ENCODE peak calls at places on chromosome 13, in eight cellular contexts. One of them, this sample, is unnamed.

GRCh38 chr13:96821971-96822370 is 172.3 kb downstream of the OXGR1 start:
- DNase-seq in astrocyte of the cerebellum: no peak
- DNase-seq in AG10803: no peak
- DNase-seq in GM20000: no peak
- DNase-seq in thyroid gland: no peak
- DNase-seq in PC-3: no peak
- DNase-seq in AG04449: no peak
- DNase-seq in neural progenitor cell: no peak
- DNase-seq in this sample: no peak

GRCh38 chr13:93244918-93245280 is 18.3 kb downstream of the GPC6 start:
- DNase-seq in astrocyte of the cerebellum: no peak
- DNase-seq in AG10803: peak; percentile 81
- DNase-seq in GM20000: no peak
- DNase-seq in thyroid gland: no peak
- DNase-seq in PC-3: no peak
- DNase-seq in AG04449: no peak
- DNase-seq in neural progenitor cell: no peak
- DNase-seq in this sample: no peak

GRCh38 chr13:91323349-91323748 is 24.1 kb upstream of the MIR17HG start:
- DNase-seq in astrocyte of the cerebellum: no peak
- DNase-seq in AG10803: no peak
- DNase-seq in GM20000: no peak
- DNase-seq in thyroid gland: no peak
- DNase-seq in PC-3: no peak
- DNase-seq in AG04449: no peak
- DNase-seq in neural progenitor cell: no peak
- DNase-seq in this sample: no peak

GRCh38 chr13:31946091-31946770 is 85.3 kb upstream of the FRY start:
- DNase-seq in astrocyte of the cerebellum: no peak
- DNase-seq in AG10803: peak; percentile 95
- DNase-seq in GM20000: no peak
- DNase-seq in thyroid gland: no peak
- DNase-seq in PC-3: no peak
- DNase-seq in AG04449: no peak
- DNase-seq in neural progenitor cell: no peak
- DNase-seq in this sample: peak; percentile 43

GRCh38 chr13:41145136-41145908 is 12.7 kb upstream of the KBTBD6 start:
- DNase-seq in astrocyte of the cerebellum: no peak
- DNase-seq in AG10803: peak; percentile 65
- DNase-seq in GM20000: no peak
- DNase-seq in thyroid gland: no peak
- DNase-seq in PC-3: no peak
- DNase-seq in AG04449: peak; percentile 42
- DNase-seq in neural progenitor cell: no peak
- DNase-seq in this sample: no peak

GRCh38 chr13:44498969-44499368 is 77.2 kb downstream of the TSC22D1 start:
- DNase-seq in astrocyte of the cerebellum: no peak
- DNase-seq in AG10803: peak; percentile 26
- DNase-seq in GM20000: no peak
- DNase-seq in thyroid gland: peak; percentile 32
- DNase-seq in PC-3: no peak
- DNase-seq in AG04449: no peak
- DNase-seq in neural progenitor cell: no peak
- DNase-seq in this sample: no peak

GRCh38 chr13:83879431-83880171 is 2.7 kb downstream of the SLITRK1 start:
- DNase-seq in astrocyte of the cerebellum: no peak
- DNase-seq in AG10803: peak; percentile 6
- DNase-seq in GM20000: no peak
- DNase-seq in thyroid gland: no peak
- DNase-seq in PC-3: no peak
- DNase-seq in AG04449: no peak
- DNase-seq in neural progenitor cell: peak; percentile 43
- DNase-seq in this sample: no peak

GRCh38 chr13:112966776-112967175 is 2.2 kb upstream of the MCF2L start:
- DNase-seq in astrocyte of the cerebellum: no peak
- DNase-seq in AG10803: no peak
- DNase-seq in GM20000: no peak
- DNase-seq in thyroid gland: no peak
- DNase-seq in PC-3: no peak
- DNase-seq in AG04449: no peak
- DNase-seq in neural progenitor cell: no peak
- DNase-seq in this sample: no peak

GRCh38 chr13:112702983-112703379 is 13.1 kb downstream of the ATP11A start:
- DNase-seq in astrocyte of the cerebellum: no peak
- DNase-seq in AG10803: no peak
- DNase-seq in GM20000: no peak
- DNase-seq in thyroid gland: no peak
- DNase-seq in PC-3: no peak
- DNase-seq in AG04449: no peak
- DNase-seq in neural progenitor cell: no peak
- DNase-seq in this sample: no peak

GRCh38 chr13:43546260-43546659 is 240.5 kb downstream of the ENOX1 start:
- DNase-seq in astrocyte of the cerebellum: no peak
- DNase-seq in AG10803: no peak
- DNase-seq in GM20000: no peak
- DNase-seq in thyroid gland: peak; percentile 33
- DNase-seq in PC-3: no peak
- DNase-seq in AG04449: no peak
- DNase-seq in neural progenitor cell: peak; percentile 5
- DNase-seq in this sample: no peak

GRCh38 chr13:67740871-67741475 is 510.8 kb upstream of the PCDH9 start:
- DNase-seq in astrocyte of the cerebellum: no peak
- DNase-seq in AG10803: no peak
- DNase-seq in GM20000: no peak
- DNase-seq in thyroid gland: no peak
- DNase-seq in PC-3: no peak
- DNase-seq in AG04449: no peak
- DNase-seq in neural progenitor cell: no peak
- DNase-seq in this sample: no peak

GRCh38 chr13:72431981-72432617 is 295.3 kb downstream of the MZT1 start:
- DNase-seq in astrocyte of the cerebellum: no peak
- DNase-seq in AG10803: no peak
- DNase-seq in GM20000: no peak
- DNase-seq in thyroid gland: no peak
- DNase-seq in PC-3: no peak
- DNase-seq in AG04449: no peak
- DNase-seq in neural progenitor cell: no peak
- DNase-seq in this sample: no peak

GRCh38 chr13:98158172-98158907 is 15.4 kb downstream of the FARP1 start:
- DNase-seq in astrocyte of the cerebellum: no peak
- DNase-seq in AG10803: no peak
- DNase-seq in GM20000: no peak
- DNase-seq in thyroid gland: no peak
- DNase-seq in PC-3: no peak
- DNase-seq in AG04449: no peak
- DNase-seq in neural progenitor cell: no peak
- DNase-seq in this sample: no peak

GRCh38 chr13:27953671-27954405 is 15.3 kb downstream of the CDX2 start:
- DNase-seq in astrocyte of the cerebellum: peak; percentile 11
- DNase-seq in AG10803: peak; percentile 59
- DNase-seq in GM20000: peak; percentile 94
- DNase-seq in thyroid gland: peak; percentile 66
- DNase-seq in PC-3: peak; percentile 79
- DNase-seq in AG04449: no peak
- DNase-seq in neural progenitor cell: peak; percentile 95
- DNase-seq in this sample: peak; percentile 19

GRCh38 chr13:45142440-45143345 is 22.4 kb downstream of the GTF2F2 start:
- DNase-seq in astrocyte of the cerebellum: no peak
- DNase-seq in AG10803: no peak
- DNase-seq in GM20000: no peak
- DNase-seq in thyroid gland: no peak
- DNase-seq in PC-3: peak; percentile 67
- DNase-seq in AG04449: no peak
- DNase-seq in neural progenitor cell: peak; percentile 5
- DNase-seq in this sample: no peak

GRCh38 chr13:27264181-27264580 is 6.4 kb upstream of the RASL11A start:
- DNase-seq in astrocyte of the cerebellum: no peak
- DNase-seq in AG10803: peak; percentile 83
- DNase-seq in GM20000: no peak
- DNase-seq in thyroid gland: no peak
- DNase-seq in PC-3: no peak
- DNase-seq in AG04449: no peak
- DNase-seq in neural progenitor cell: no peak
- DNase-seq in this sample: no peak

GRCh38 chr13:40254394-40254793 is 412.0 kb downstream of the FOXO1 start:
- DNase-seq in astrocyte of the cerebellum: no peak
- DNase-seq in AG10803: no peak
- DNase-seq in GM20000: no peak
- DNase-seq in thyroid gland: no peak
- DNase-seq in PC-3: no peak
- DNase-seq in AG04449: no peak
- DNase-seq in neural progenitor cell: no peak
- DNase-seq in this sample: no peak

GRCh38 chr13:66076417-66076816 is 1153.7 kb downstream of the PCDH9 start:
- DNase-seq in astrocyte of the cerebellum: no peak
- DNase-seq in AG10803: peak; percentile 1
- DNase-seq in GM20000: no peak
- DNase-seq in thyroid gland: no peak
- DNase-seq in PC-3: peak; percentile 12
- DNase-seq in AG04449: no peak
- DNase-seq in neural progenitor cell: no peak
- DNase-seq in this sample: no peak

GRCh38 chr13:75566658-75567057 is 17.1 kb downstream of the UCHL3 start:
- DNase-seq in astrocyte of the cerebellum: peak; percentile 39
- DNase-seq in AG10803: peak; percentile 75
- DNase-seq in GM20000: no peak
- DNase-seq in thyroid gland: no peak
- DNase-seq in PC-3: peak; percentile 64
- DNase-seq in AG04449: no peak
- DNase-seq in neural progenitor cell: no peak
- DNase-seq in this sample: no peak

GRCh38 chr13:26872444-26873173 is 112.0 kb upstream of the GPR12 start:
- DNase-seq in astrocyte of the cerebellum: no peak
- DNase-seq in AG10803: peak; percentile 29
- DNase-seq in GM20000: peak; percentile 38
- DNase-seq in thyroid gland: peak; percentile 4
- DNase-seq in PC-3: peak; percentile 55
- DNase-seq in AG04449: no peak
- DNase-seq in neural progenitor cell: peak; percentile 87
- DNase-seq in this sample: no peak

GRCh38 chr13:47188802-47189201 is 291.9 kb upstream of the HTR2A start:
- DNase-seq in astrocyte of the cerebellum: no peak
- DNase-seq in AG10803: peak; percentile 91
- DNase-seq in GM20000: no peak
- DNase-seq in thyroid gland: no peak
- DNase-seq in PC-3: peak; percentile 6
- DNase-seq in AG04449: peak; percentile 36
- DNase-seq in neural progenitor cell: no peak
- DNase-seq in this sample: peak; percentile 64

GRCh38 chr13:97781891-97782305 is 171.6 kb upstream of the IPO5 start:
- DNase-seq in astrocyte of the cerebellum: no peak
- DNase-seq in AG10803: no peak
- DNase-seq in GM20000: no peak
- DNase-seq in thyroid gland: peak; percentile 8
- DNase-seq in PC-3: no peak
- DNase-seq in AG04449: no peak
- DNase-seq in neural progenitor cell: no peak
- DNase-seq in this sample: no peak

GRCh38 chr13:96112936-96113335 is 23.0 kb downstream of the HS6ST3 start:
- DNase-seq in astrocyte of the cerebellum: no peak
- DNase-seq in AG10803: no peak
- DNase-seq in GM20000: no peak
- DNase-seq in thyroid gland: no peak
- DNase-seq in PC-3: no peak
- DNase-seq in AG04449: no peak
- DNase-seq in neural progenitor cell: no peak
- DNase-seq in this sample: no peak

GRCh38 chr13:110636701-110637201 is 21.4 kb downstream of the NAXD start:
- DNase-seq in astrocyte of the cerebellum: no peak
- DNase-seq in AG10803: no peak
- DNase-seq in GM20000: no peak
- DNase-seq in thyroid gland: no peak
- DNase-seq in PC-3: no peak
- DNase-seq in AG04449: no peak
- DNase-seq in neural progenitor cell: no peak
- DNase-seq in this sample: no peak

GRCh38 chr13:30985637-30986205 is 53.3 kb downstream of the TEX26 start:
- DNase-seq in astrocyte of the cerebellum: peak; percentile 41
- DNase-seq in AG10803: peak; percentile 40
- DNase-seq in GM20000: no peak
- DNase-seq in thyroid gland: no peak
- DNase-seq in PC-3: peak; percentile 43
- DNase-seq in AG04449: no peak
- DNase-seq in neural progenitor cell: no peak
- DNase-seq in this sample: no peak

GRCh38 chr13:20331419-20331818 is 99.3 kb upstream of the GJB6 start:
- DNase-seq in astrocyte of the cerebellum: no peak
- DNase-seq in AG10803: no peak
- DNase-seq in GM20000: no peak
- DNase-seq in thyroid gland: no peak
- DNase-seq in PC-3: no peak
- DNase-seq in AG04449: no peak
- DNase-seq in neural progenitor cell: no peak
- DNase-seq in this sample: no peak
- TF ChIP-seq CTCF in astrocyte of the cerebellum: no peak
- TF ChIP-seq CTCF in AG10803: no peak
- TF ChIP-seq CTCF in GM20000: no peak
- TF ChIP-seq CTCF in thyroid gland: no peak
- TF ChIP-seq CTCF in PC-3: peak; percentile 51
- TF ChIP-seq CTCF in AG04449: no peak
- TF ChIP-seq CTCF in neural progenitor cell: no peak
- TF ChIP-seq CTCF in this sample: no peak

DNA sequence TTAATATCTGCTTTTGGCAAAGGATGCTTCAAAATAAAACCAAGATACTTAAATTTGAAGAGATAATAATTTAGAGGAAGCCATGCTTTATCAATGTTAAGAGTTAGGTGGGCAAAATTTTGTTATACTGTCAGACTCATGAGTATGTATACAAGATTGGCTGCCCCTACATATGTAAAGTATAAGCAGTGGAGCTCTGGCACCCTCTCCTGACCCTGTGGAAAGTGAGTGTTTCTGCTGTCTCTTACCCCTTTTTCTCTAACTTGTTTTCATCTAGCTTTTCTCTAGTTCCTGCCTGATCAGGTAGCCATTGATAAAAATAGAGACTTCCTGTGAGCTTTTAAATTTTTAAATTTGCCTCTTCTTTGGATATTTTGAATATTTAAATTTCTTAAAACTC is 710.9 kb upstream of the SPRY2 start:
- DNase-seq in astrocyte of the cerebellum: no peak
- DNase-seq in AG10803: no peak
- DNase-seq in GM20000: no peak
- DNase-seq in thyroid gland: no peak
- DNase-seq in PC-3: peak; percentile 7
- DNase-seq in AG04449: no peak
- DNase-seq in neural progenitor cell: peak; percentile 36
- DNase-seq in this sample: no peak
- TF ChIP-seq CTCF in astrocyte of the cerebellum: peak; percentile 12
- TF ChIP-seq CTCF in AG10803: no peak
- TF ChIP-seq CTCF in GM20000: no peak
- TF ChIP-seq CTCF in thyroid gland: no peak
- TF ChIP-seq CTCF in PC-3: peak; percentile 36
- TF ChIP-seq CTCF in AG04449: no peak
- TF ChIP-seq CTCF in neural progenitor cell: peak; percentile 52
- TF ChIP-seq CTCF in this sample: no peak

GRCh38 chr13:77506874-77507273 is 28.6 kb upstream of the SCEL start:
- DNase-seq in astrocyte of the cerebellum: no peak
- DNase-seq in AG10803: peak; percentile 9
- DNase-seq in GM20000: no peak
- DNase-seq in thyroid gland: no peak
- DNase-seq in PC-3: peak; percentile 30
- DNase-seq in AG04449: no peak
- DNase-seq in neural progenitor cell: no peak
- DNase-seq in this sample: no peak
- TF ChIP-seq CTCF in astrocyte of the cerebellum: no peak
- TF ChIP-seq CTCF in AG10803: peak; percentile 46
- TF ChIP-seq CTCF in GM20000: no peak
- TF ChIP-seq CTCF in thyroid gland: peak; percentile 19
- TF ChIP-seq CTCF in PC-3: peak; percentile 52
- TF ChIP-seq CTCF in AG04449: no peak
- TF ChIP-seq CTCF in neural progenitor cell: peak; percentile 15
- TF ChIP-seq CTCF in this sample: peak; percentile 27

GRCh38 chr13:94658926-94659649 is 53.3 kb downstream of the SOX21 start:
- DNase-seq in astrocyte of the cerebellum: no peak
- DNase-seq in AG10803: no peak
- DNase-seq in GM20000: no peak
- DNase-seq in thyroid gland: no peak
- DNase-seq in PC-3: peak; percentile 58
- DNase-seq in AG04449: no peak
- DNase-seq in neural progenitor cell: no peak
- DNase-seq in this sample: no peak
- TF ChIP-seq CTCF in astrocyte of the cerebellum: peak; percentile 12
- TF ChIP-seq CTCF in AG10803: no peak
- TF ChIP-seq CTCF in GM20000: no peak
- TF ChIP-seq CTCF in thyroid gland: no peak
- TF ChIP-seq CTCF in PC-3: peak; percentile 37
- TF ChIP-seq CTCF in AG04449: no peak
- TF ChIP-seq CTCF in neural progenitor cell: peak; percentile 27
- TF ChIP-seq CTCF in this sample: no peak